ENCODE peak calls at places on chromosomes 16 and 17, in seven cellular contexts. One of them, this sample, is unnamed.

GRCh38 chr17:43171761-43172487 is 910 bp downstream of the NBR1 start:
- DNase-seq in upper lobe of right lung: no peak
- DNase-seq in cardiac muscle cell: peak; percentile 96
- DNase-seq in fibroblast of lung: peak; percentile 96
- DNase-seq in CD8-positive, alpha-beta memory T cell: no peak
- DNase-seq in thyroid gland: peak; percentile 30
- DNase-seq in ovary: peak; percentile 68
- DNase-seq in this sample: no peak

GRCh38 chr17:10156579-10157488 is 41.6 kb downstream of the GAS7 start:
- DNase-seq in cardiac muscle cell: no peak
- DNase-seq in ovary: no peak
- DNase-seq in thyroid gland: no peak
- DNase-seq in upper lobe of right lung: peak; percentile 81
- DNase-seq in CD8-positive, alpha-beta memory T cell: peak; percentile 23
- DNase-seq in fibroblast of lung: no peak
- DNase-seq in this sample: no peak

GRCh38 chr16:48123104-48123788 is 32.5 kb downstream of the ABCC12 start:
- DNase-seq in fibroblast of lung: peak; percentile 99
- DNase-seq in CD8-positive, alpha-beta memory T cell: no peak
- DNase-seq in thyroid gland: no peak
- DNase-seq in upper lobe of right lung: no peak
- DNase-seq in cardiac muscle cell: peak; percentile 95
- DNase-seq in ovary: no peak
- DNase-seq in this sample: no peak

GRCh38 chr16:28491080-28491969 is 549 bp downstream of the CLN3 start:
- DNase-seq in upper lobe of right lung: peak; percentile 76
- DNase-seq in CD8-positive, alpha-beta memory T cell: no peak
- DNase-seq in cardiac muscle cell: peak; percentile 12
- DNase-seq in fibroblast of lung: no peak
- DNase-seq in ovary: peak; percentile 46
- DNase-seq in thyroid gland: peak; percentile 57
- DNase-seq in this sample: peak; percentile 74

GRCh38 chr17:83037084-83037950 is 42.1 kb upstream of the METRNL start:
- DNase-seq in CD8-positive, alpha-beta memory T cell: no peak
- DNase-seq in ovary: no peak
- DNase-seq in thyroid gland: no peak
- DNase-seq in upper lobe of right lung: peak; percentile 42
- DNase-seq in cardiac muscle cell: no peak
- DNase-seq in fibroblast of lung: no peak
- DNase-seq in this sample: no peak

GRCh38 chr16:69217433-69217832 is 30.5 kb downstream of the SNTB2 start:
- DNase-seq in upper lobe of right lung: no peak
- DNase-seq in fibroblast of lung: peak; percentile 78
- DNase-seq in cardiac muscle cell: peak; percentile 50
- DNase-seq in CD8-positive, alpha-beta memory T cell: no peak
- DNase-seq in ovary: no peak
- DNase-seq in thyroid gland: no peak
- DNase-seq in this sample: no peak

GRCh38 chr16:48384982-48385271 is 286 bp downstream of the SIAH1 start:
- DNase-seq in CD8-positive, alpha-beta memory T cell: no peak
- DNase-seq in cardiac muscle cell: peak; percentile 75
- DNase-seq in fibroblast of lung: peak; percentile 33
- DNase-seq in thyroid gland: peak; percentile 44
- DNase-seq in ovary: peak; percentile 37
- DNase-seq in upper lobe of right lung: no peak
- DNase-seq in this sample: peak; percentile 42

GRCh38 chr17:81519284-81520020 is 6.9 kb upstream of the ACTG1 start:
- DNase-seq in fibroblast of lung: no peak
- DNase-seq in thyroid gland: peak; percentile 89
- DNase-seq in cardiac muscle cell: no peak
- DNase-seq in upper lobe of right lung: peak; percentile 89
- DNase-seq in CD8-positive, alpha-beta memory T cell: peak; percentile 63
- DNase-seq in ovary: no peak
- DNase-seq in this sample: peak; percentile 93

GRCh38 chr17:18258356-18259038 is at the start of gene FLII:
- DNase-seq in upper lobe of right lung: no peak
- DNase-seq in CD8-positive, alpha-beta memory T cell: peak; percentile 51
- DNase-seq in cardiac muscle cell: peak; percentile 35
- DNase-seq in fibroblast of lung: peak; percentile 53
- DNase-seq in thyroid gland: peak; percentile 56
- DNase-seq in ovary: peak; percentile 54
- DNase-seq in this sample: peak; percentile 69

GRCh38 chr17:50059759-50060273 is 3.9 kb downstream of the ITGA3 start:
- DNase-seq in cardiac muscle cell: peak; percentile 48
- DNase-seq in thyroid gland: no peak
- DNase-seq in CD8-positive, alpha-beta memory T cell: no peak
- DNase-seq in upper lobe of right lung: no peak
- DNase-seq in fibroblast of lung: peak; percentile 70
- DNase-seq in ovary: no peak
- DNase-seq in this sample: no peak

GRCh38 chr17:6603746-6604325 is 36.7 kb downstream of the KIAA0753 start:
- DNase-seq in ovary: peak; percentile 71
- DNase-seq in fibroblast of lung: no peak
- DNase-seq in thyroid gland: peak; percentile 8
- DNase-seq in cardiac muscle cell: peak; percentile 36
- DNase-seq in upper lobe of right lung: no peak
- DNase-seq in CD8-positive, alpha-beta memory T cell: no peak
- DNase-seq in this sample: no peak

GRCh38 chr16:2779978-2780898 is 3.2 kb upstream of the ELOB start:
- DNase-seq in cardiac muscle cell: no peak
- DNase-seq in upper lobe of right lung: peak; percentile 47
- DNase-seq in CD8-positive, alpha-beta memory T cell: no peak
- DNase-seq in fibroblast of lung: no peak
- DNase-seq in ovary: peak; percentile 11
- DNase-seq in thyroid gland: no peak
- DNase-seq in this sample: no peak

GRCh38 chr17:2406271-2406902 is 5.5 kb upstream of the MNT start:
- DNase-seq in CD8-positive, alpha-beta memory T cell: no peak
- DNase-seq in ovary: no peak
- DNase-seq in upper lobe of right lung: no peak
- DNase-seq in fibroblast of lung: no peak
- DNase-seq in cardiac muscle cell: no peak
- DNase-seq in thyroid gland: no peak
- DNase-seq in this sample: no peak

GRCh38 chr17:2410951-2411350 is 10.1 kb upstream of the MNT start:
- DNase-seq in CD8-positive, alpha-beta memory T cell: no peak
- DNase-seq in cardiac muscle cell: no peak
- DNase-seq in ovary: no peak
- DNase-seq in upper lobe of right lung: no peak
- DNase-seq in fibroblast of lung: no peak
- DNase-seq in thyroid gland: no peak
- DNase-seq in this sample: no peak

GRCh38 chr17:2403044-2403443 is 2.2 kb upstream of the MNT start:
- DNase-seq in thyroid gland: no peak
- DNase-seq in upper lobe of right lung: no peak
- DNase-seq in cardiac muscle cell: no peak
- DNase-seq in CD8-positive, alpha-beta memory T cell: no peak
- DNase-seq in ovary: no peak
- DNase-seq in fibroblast of lung: no peak
- DNase-seq in this sample: no peak

GRCh38 chr17:2405247-2405926 is 4.5 kb upstream of the MNT start:
- DNase-seq in ovary: no peak
- DNase-seq in CD8-positive, alpha-beta memory T cell: no peak
- DNase-seq in thyroid gland: no peak
- DNase-seq in fibroblast of lung: peak; percentile 89
- DNase-seq in upper lobe of right lung: no peak
- DNase-seq in cardiac muscle cell: peak; percentile 89
- DNase-seq in this sample: no peak

DNA sequence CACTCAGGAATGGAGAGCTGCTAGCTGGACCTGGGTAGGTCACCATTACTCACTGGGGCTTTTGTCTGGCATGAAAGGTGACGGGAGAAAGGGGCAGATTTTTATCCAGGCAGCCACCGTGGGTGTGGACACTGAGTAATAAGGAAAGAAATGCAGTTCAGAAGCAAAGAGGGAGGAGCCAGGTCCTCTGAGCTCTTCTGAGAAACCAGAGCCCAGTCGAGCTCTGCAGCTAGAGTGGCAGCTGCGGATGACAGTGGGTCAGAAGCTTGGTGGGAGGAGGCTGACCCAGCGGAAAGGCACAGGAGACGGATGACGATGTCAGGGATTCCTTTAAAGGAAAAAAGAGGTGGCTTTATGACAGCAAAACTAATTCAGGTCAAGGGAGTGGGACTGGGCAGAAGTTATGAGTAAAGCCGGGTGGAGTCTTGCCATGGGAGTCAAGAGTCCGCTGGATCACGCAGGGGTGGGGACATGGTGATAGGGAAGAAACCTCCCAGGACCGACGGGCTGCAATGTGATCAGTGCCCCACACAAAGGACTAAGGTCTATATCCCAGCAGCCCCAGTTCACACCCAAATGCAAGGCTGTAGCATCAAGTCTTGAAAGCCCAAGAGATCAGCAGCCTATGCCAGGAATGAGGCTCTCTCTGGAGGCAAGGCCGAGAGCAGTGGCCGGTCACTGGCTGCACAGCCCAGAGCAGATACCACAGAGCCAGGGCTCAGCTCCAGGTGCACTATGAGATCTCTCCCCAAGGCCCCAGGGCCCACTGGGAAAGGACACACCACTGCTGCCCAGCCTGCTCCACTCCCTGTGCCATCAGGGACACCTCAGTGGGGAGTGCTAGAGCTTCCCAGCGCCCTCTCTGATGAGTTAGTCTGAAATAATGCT is 6.3 kb upstream of the MNT start:
- DNase-seq in fibroblast of lung: peak; percentile 92
- DNase-seq in ovary: no peak
- DNase-seq in thyroid gland: no peak
- DNase-seq in CD8-positive, alpha-beta memory T cell: no peak
- DNase-seq in upper lobe of right lung: no peak
- DNase-seq in cardiac muscle cell: peak; percentile 79
- DNase-seq in this sample: peak; percentile 40
- H3K4me1 ChIP-seq in fibroblast of lung: peaks cover 39% of the 10 kb centered on the region
- H3K4me1 ChIP-seq in ovary: peaks cover 5% of the 10 kb centered on the region
- H3K4me1 ChIP-seq in thyroid gland: peaks cover 8% of the 10 kb centered on the region
- H3K4me1 ChIP-seq in CD8-positive, alpha-beta memory T cell: peaks cover 9% of the 10 kb centered on the region
- H3K4me1 ChIP-seq in upper lobe of right lung: peaks cover 41% of the 10 kb centered on the region
- H3K4me1 ChIP-seq in cardiac muscle cell: peaks cover 12% of the 10 kb centered on the region
- H3K4me1 ChIP-seq in this sample: peaks cover 17% of the 10 kb centered on the region

DNA sequence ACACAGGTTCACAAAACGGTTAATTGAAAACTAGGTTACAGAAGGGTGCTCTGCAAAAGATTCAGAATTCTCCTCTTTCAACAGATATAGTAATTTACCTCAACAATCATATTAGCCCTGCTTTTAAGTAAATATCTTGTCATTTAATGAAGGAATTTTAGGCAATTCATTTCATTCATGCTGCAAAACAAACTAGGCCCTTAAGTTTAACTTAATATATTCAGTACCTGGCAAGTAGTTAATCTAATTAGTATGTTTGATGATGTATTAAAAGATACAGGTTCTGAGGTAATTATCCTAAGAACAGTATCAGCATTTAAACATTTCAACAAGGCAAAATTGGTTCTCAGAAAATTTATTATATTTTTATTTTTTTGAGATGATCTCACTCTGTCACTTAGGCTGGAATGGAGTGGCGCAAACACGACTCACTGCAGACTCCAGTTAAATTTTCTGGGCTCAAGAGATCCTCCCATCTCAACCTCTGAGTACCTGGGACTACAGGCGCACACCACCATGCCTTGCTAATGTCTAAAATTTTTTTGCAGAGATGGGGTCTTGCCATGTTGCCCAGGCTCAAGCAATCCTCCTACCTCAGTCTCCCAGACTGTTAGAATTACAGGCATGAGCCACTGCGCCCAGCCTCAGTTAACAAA is 44.9 kb downstream of the SMURF2 start:
- DNase-seq in CD8-positive, alpha-beta memory T cell: no peak
- DNase-seq in upper lobe of right lung: no peak
- DNase-seq in ovary: no peak
- DNase-seq in thyroid gland: no peak
- DNase-seq in cardiac muscle cell: no peak
- DNase-seq in fibroblast of lung: no peak
- DNase-seq in this sample: no peak
- H3K4me1 ChIP-seq in CD8-positive, alpha-beta memory T cell: peaks cover 18% of the 10 kb centered on the region
- H3K4me1 ChIP-seq in upper lobe of right lung: peaks cover 40% of the 10 kb centered on the region
- H3K4me1 ChIP-seq in ovary: no peaks in the 10 kb centered on the region
- H3K4me1 ChIP-seq in thyroid gland: peaks cover 25% of the 10 kb centered on the region
- H3K4me1 ChIP-seq in cardiac muscle cell: peaks cover 18% of the 10 kb centered on the region
- H3K4me1 ChIP-seq in fibroblast of lung: peaks cover 13% of the 10 kb centered on the region
- H3K4me1 ChIP-seq in this sample: peaks cover 26% of the 10 kb centered on the region

GRCh38 chr17:57285681-57286080 is 29.4 kb downstream of the MSI2 start:
- DNase-seq in ovary: no peak
- DNase-seq in thyroid gland: no peak
- DNase-seq in CD8-positive, alpha-beta memory T cell: no peak
- DNase-seq in cardiac muscle cell: no peak
- DNase-seq in fibroblast of lung: no peak
- DNase-seq in upper lobe of right lung: no peak
- DNase-seq in this sample: no peak

GRCh38 chr17:57284583-57284982 is 28.3 kb downstream of the MSI2 start:
- DNase-seq in cardiac muscle cell: no peak
- DNase-seq in ovary: peak; percentile 84
- DNase-seq in CD8-positive, alpha-beta memory T cell: no peak
- DNase-seq in thyroid gland: no peak
- DNase-seq in upper lobe of right lung: no peak
- DNase-seq in fibroblast of lung: no peak
- DNase-seq in this sample: no peak

GRCh38 chr17:57286372-57287105 is 30.2 kb downstream of the MSI2 start:
- DNase-seq in fibroblast of lung: peak; percentile 27
- DNase-seq in ovary: peak; percentile 50
- DNase-seq in thyroid gland: no peak
- DNase-seq in upper lobe of right lung: no peak
- DNase-seq in cardiac muscle cell: no peak
- DNase-seq in CD8-positive, alpha-beta memory T cell: no peak
- DNase-seq in this sample: no peak

GRCh38 chr17:57283203-57283971 is 27.1 kb downstream of the MSI2 start:
- DNase-seq in thyroid gland: no peak
- DNase-seq in CD8-positive, alpha-beta memory T cell: no peak
- DNase-seq in cardiac muscle cell: no peak
- DNase-seq in ovary: no peak
- DNase-seq in fibroblast of lung: no peak
- DNase-seq in upper lobe of right lung: no peak
- DNase-seq in this sample: no peak

DNA sequence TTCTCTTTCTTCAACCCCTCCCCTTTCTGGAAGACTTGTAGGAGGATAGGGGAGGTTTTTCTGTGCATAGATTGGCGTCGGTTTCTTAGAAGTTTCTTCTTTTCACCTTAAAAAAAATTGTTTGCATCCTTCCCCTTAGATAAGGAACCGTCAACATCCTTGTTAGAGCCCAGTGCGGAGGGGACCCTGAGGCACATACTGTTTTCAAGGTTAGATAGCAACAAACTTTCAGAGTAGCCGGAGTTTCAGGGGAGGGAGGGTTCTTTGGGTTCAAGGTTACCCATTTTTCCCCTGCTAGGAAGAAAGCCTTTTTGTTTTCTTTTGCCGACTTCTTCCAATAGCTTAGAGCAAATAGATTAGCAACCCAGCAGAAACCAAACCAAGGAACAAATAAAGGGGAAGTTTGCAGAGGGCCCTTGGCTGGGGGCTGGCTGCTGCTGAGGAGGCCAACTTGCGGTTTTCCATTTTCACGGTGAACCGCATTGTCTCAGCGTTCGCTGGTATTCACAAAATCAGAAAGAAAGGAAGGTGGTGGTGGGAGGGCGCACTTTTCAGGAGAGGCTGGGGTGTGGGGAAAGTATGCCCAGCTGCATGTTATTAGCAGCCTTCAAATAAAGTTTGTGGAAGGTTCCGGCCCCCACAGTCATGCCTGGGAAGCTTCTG is 28.8 kb downstream of the MSI2 start:
- DNase-seq in ovary: peak; percentile 61
- DNase-seq in thyroid gland: peak; percentile 5
- DNase-seq in upper lobe of right lung: no peak
- DNase-seq in fibroblast of lung: peak; percentile 63
- DNase-seq in cardiac muscle cell: no peak
- DNase-seq in CD8-positive, alpha-beta memory T cell: no peak
- DNase-seq in this sample: no peak
- H3K4me1 ChIP-seq in ovary: peaks cover 36% of the 10 kb centered on the region
- H3K4me1 ChIP-seq in thyroid gland: peaks cover 13% of the 10 kb centered on the region
- H3K4me1 ChIP-seq in upper lobe of right lung: no peaks in the 10 kb centered on the region
- H3K4me1 ChIP-seq in fibroblast of lung: no peaks in the 10 kb centered on the region
- H3K4me1 ChIP-seq in cardiac muscle cell: peaks cover 37% of the 10 kb centered on the region
- H3K4me1 ChIP-seq in CD8-positive, alpha-beta memory T cell: peaks cover 63% of the 10 kb centered on the region
- H3K4me1 ChIP-seq in this sample: peaks cover 21% of the 10 kb centered on the region

GRCh38 chr16:16032271-16032979 is 83.0 kb downstream of the ABCC1 start:
- DNase-seq in thyroid gland: no peak
- DNase-seq in CD8-positive, alpha-beta memory T cell: no peak
- DNase-seq in fibroblast of lung: peak; percentile 45
- DNase-seq in ovary: no peak
- DNase-seq in cardiac muscle cell: no peak
- DNase-seq in upper lobe of right lung: no peak
- DNase-seq in this sample: no peak
- H3K4me1 ChIP-seq in thyroid gland: peaks cover 35% of the 10 kb centered on the region
- H3K4me1 ChIP-seq in CD8-positive, alpha-beta memory T cell: peaks cover 16% of the 10 kb centered on the region
- H3K4me1 ChIP-seq in fibroblast of lung: peaks cover 7% of the 10 kb centered on the region
- H3K4me1 ChIP-seq in ovary: no peaks in the 10 kb centered on the region
- H3K4me1 ChIP-seq in cardiac muscle cell: no peaks in the 10 kb centered on the region
- H3K4me1 ChIP-seq in upper lobe of right lung: peaks cover 22% of the 10 kb centered on the region
- H3K4me1 ChIP-seq in this sample: no peaks in the 10 kb centered on the region